ENCODE peak calls at places on chromosomes 5 and 9, in ten cellular contexts. U is SK-N-SH, O is AG09319, J is heart right ventricle, M is astrocyte of the cerebellum, H is transverse colon, I is cardiac fibroblast, C is coronary artery, R is cardiac muscle cell, Q is mammary epithelial cell. V is an unnamed sample.

GRCh38 chr9:114250235-114250568 is 72.7 kb upstream of the ORM1 start:
- DNase-seq in U (peak), O (peak), J (peak), M (peak), H (peak), I (peak), C (peak), R (peak), Q (no peak), V (no peak)

GRCh38 chr9:90333226-90333625 is 309.4 kb downstream of the DIRAS2 start:
- DNase-seq in U (no peak), O (no peak), J (no peak), M (no peak), H (no peak), I (no peak), C (no peak), R (peak), Q (no peak), V (no peak)

GRCh38 chr5:16411741-16412455 is 53.7 kb downstream of the ZNF622 start:
- DNase-seq in U (no peak), O (no peak), J (no peak), M (no peak), H (peak), I (peak), C (no peak), R (no peak), Q (peak), V (no peak)

GRCh38 chr5:102554092-102554491 is 55.3 kb upstream of the SLCO6A1 start:
- DNase-seq in U (no peak), O (peak), J (no peak), M (peak), H (no peak), I (no peak), C (no peak), R (no peak), Q (no peak), V (no peak)

GRCh38 chr9:14373319-14373632 is 59.3 kb upstream of the NFIB start:
- DNase-seq in U (no peak), O (no peak), J (no peak), M (no peak), H (no peak), I (peak), C (no peak), R (no peak), Q (no peak), V (no peak)

GRCh38 chr9:3548636-3549035 is 22.8 kb upstream of the RFX3 start:
- DNase-seq in U (peak), O (no peak), J (no peak), M (no peak), H (no peak), I (no peak), C (no peak), R (no peak), Q (no peak), V (no peak)

GRCh38 chr5:40628428-40628827 is 51.3 kb upstream of the PTGER4 start:
- DNase-seq in U (no peak), O (no peak), J (no peak), M (no peak), H (no peak), I (no peak), C (no peak), R (no peak), Q (no peak), V (no peak)

GRCh38 chr5:9188131-9188530 is 357.7 kb downstream of the SEMA5A start:
- DNase-seq in U (no peak), O (peak), J (no peak), M (no peak), H (no peak), I (peak), C (no peak), R (peak), Q (peak), V (no peak)

GRCh38 chr5:37668524-37669047 is 171.3 kb downstream of the GDNF start:
- DNase-seq in U (no peak), O (peak), J (no peak), M (peak), H (peak), I (peak), C (no peak), R (peak), Q (peak), V (peak)

GRCh38 chr5:103669615-103670014 is 107.0 kb upstream of the NUDT12 start:
- DNase-seq in U (no peak), O (no peak), J (no peak), M (no peak), H (no peak), I (no peak), C (no peak), R (no peak), Q (no peak), V (no peak)

GRCh38 chr9:135978650-135979461 is 17.7 kb upstream of the UBAC1 start:
- DNase-seq in U (peak), O (no peak), J (no peak), M (no peak), H (no peak), I (no peak), C (no peak), R (no peak), Q (no peak), V (no peak)

GRCh38 chr9:108889649-108890067 is 27.6 kb downstream of the ACTL7A start:
- DNase-seq in U (no peak), O (no peak), J (no peak), M (peak), H (no peak), I (peak), C (no peak), R (peak), Q (peak), V (no peak)

GRCh38 chr5:35971186-35971877 is 19.9 kb downstream of the UGT3A1 start:
- DNase-seq in U (no peak), O (no peak), J (no peak), M (no peak), H (no peak), I (peak), C (no peak), R (no peak), Q (no peak), V (no peak)

GRCh38 chr9:106980551-106981101 is 117.7 kb downstream of the ZNF462 start:
- DNase-seq in U (no peak), O (no peak), J (no peak), M (no peak), H (no peak), I (peak), C (no peak), R (no peak), Q (no peak), V (no peak)

GRCh38 chr9:97307091-97307490 is 368 bp upstream of the CCDC180 start:
- DNase-seq in U (peak), O (peak), J (peak), M (peak), H (peak), I (peak), C (no peak), R (peak), Q (peak), V (no peak)

GRCh38 chr9:100366121-100366520 is 13.4 kb upstream of the TEX10 start:
- DNase-seq in U (no peak), O (no peak), J (no peak), M (no peak), H (no peak), I (no peak), C (no peak), R (no peak), Q (no peak), V (no peak)

GRCh38 chr5:106966686-106967315 is 703.9 kb downstream of the EFNA5 start:
- DNase-seq in U (no peak), O (no peak), J (no peak), M (no peak), H (no peak), I (no peak), C (no peak), R (no peak), Q (no peak), V (no peak)

GRCh38 chr5:154516475-154516874 is 38.4 kb upstream of the HAND1 start:
- DNase-seq in U (no peak), O (no peak), J (no peak), M (no peak), H (no peak), I (no peak), C (no peak), R (no peak), Q (no peak), V (no peak)

GRCh38 chr5:10145922-10146321 is 103.8 kb downstream of the ATPSCKMT start:
- DNase-seq in U (peak), O (peak), J (no peak), M (no peak), H (no peak), I (peak), C (no peak), R (peak), Q (peak), V (no peak)

GRCh38 chr5:55141945-55142690 is 17.9 kb upstream of the GPX8 start:
- DNase-seq in U (no peak), O (no peak), J (no peak), M (no peak), H (no peak), I (no peak), C (no peak), R (no peak), Q (no peak), V (no peak)

GRCh38 chr5:95238560-95239325 is 46.2 kb downstream of the MCTP1 start:
- DNase-seq in U (no peak), O (no peak), J (no peak), M (peak), H (no peak), I (peak), C (no peak), R (peak), Q (peak), V (no peak)

GRCh38 chr5:174723979-174724483 is 351 bp upstream of the MSX2 start:
- DNase-seq in U (peak), O (no peak), J (no peak), M (no peak), H (no peak), I (no peak), C (no peak), R (peak), Q (peak), V (no peak)

GRCh38 chr5:126016256-126016655 is 407.0 kb upstream of the GRAMD2B start:
- DNase-seq in U (peak), O (no peak), J (peak), M (no peak), H (no peak), I (no peak), C (no peak), R (peak), Q (no peak), V (no peak)

GRCh38 chr9:34783951-34784487 is 74.1 kb upstream of the CCL21 start:
- DNase-seq in U (no peak), O (no peak), J (no peak), M (no peak), H (no peak), I (no peak), C (no peak), R (no peak), Q (no peak), V (no peak)

GRCh38 chr9:87420884-87421283 is 76.8 kb upstream of the DAPK1 start:
- DNase-seq in U (no peak), O (no peak), J (no peak), M (no peak), H (no peak), I (no peak), C (no peak), R (no peak), Q (no peak), V (no peak)

GRCh38 chr9:135551031-135551430 is 5.1 kb downstream of the OBP2A start:
- DNase-seq in U (no peak), O (no peak), J (no peak), M (no peak), H (no peak), I (no peak), C (no peak), R (no peak), Q (no peak), V (no peak)

GRCh38 chr5:2740849-2741555 is 10.5 kb downstream of the IRX2 start:
- DNase-seq in U (no peak), O (no peak), J (no peak), M (no peak), H (no peak), I (no peak), C (peak), R (no peak), Q (peak), V (no peak)

GRCh38 chr5:108560581-108560980 is 178.7 kb upstream of the FBXL17 start:
- DNase-seq in U (no peak), O (peak), J (peak), M (no peak), H (no peak), I (peak), C (no peak), R (peak), Q (no peak), V (no peak)

GRCh38 chr9:130570200-130570599 is 9.2 kb upstream of the FUBP3 start:
- DNase-seq in U (no peak), O (no peak), J (no peak), M (no peak), H (no peak), I (peak), C (no peak), R (peak), Q (no peak), V (peak)

GRCh38 chr9:83978992-83979811 is 813 bp downstream of the HNRNPK start:
- DNase-seq in U (peak), O (no peak), J (peak), M (peak), H (peak), I (peak), C (peak), R (peak), Q (peak), V (peak)

GRCh38 chr9:83979812-83980394 is at the start of gene HNRNPK:
- DNase-seq in U (peak), O (peak), J (peak), M (peak), H (peak), I (peak), C (peak), R (peak), Q (peak), V (peak)

GRCh38 chr9:83977196-83977595 is 2.8 kb downstream of the HNRNPK start:
- DNase-seq in U (no peak), O (no peak), J (no peak), M (no peak), H (no peak), I (no peak), C (no peak), R (no peak), Q (no peak), V (no peak)

GRCh38 chr9:83981126-83981871 is 694 bp downstream of the RMI1 start:
- DNase-seq in U (peak), O (no peak), J (no peak), M (no peak), H (peak), I (peak), C (no peak), R (peak), Q (peak), V (peak)

DNA sequence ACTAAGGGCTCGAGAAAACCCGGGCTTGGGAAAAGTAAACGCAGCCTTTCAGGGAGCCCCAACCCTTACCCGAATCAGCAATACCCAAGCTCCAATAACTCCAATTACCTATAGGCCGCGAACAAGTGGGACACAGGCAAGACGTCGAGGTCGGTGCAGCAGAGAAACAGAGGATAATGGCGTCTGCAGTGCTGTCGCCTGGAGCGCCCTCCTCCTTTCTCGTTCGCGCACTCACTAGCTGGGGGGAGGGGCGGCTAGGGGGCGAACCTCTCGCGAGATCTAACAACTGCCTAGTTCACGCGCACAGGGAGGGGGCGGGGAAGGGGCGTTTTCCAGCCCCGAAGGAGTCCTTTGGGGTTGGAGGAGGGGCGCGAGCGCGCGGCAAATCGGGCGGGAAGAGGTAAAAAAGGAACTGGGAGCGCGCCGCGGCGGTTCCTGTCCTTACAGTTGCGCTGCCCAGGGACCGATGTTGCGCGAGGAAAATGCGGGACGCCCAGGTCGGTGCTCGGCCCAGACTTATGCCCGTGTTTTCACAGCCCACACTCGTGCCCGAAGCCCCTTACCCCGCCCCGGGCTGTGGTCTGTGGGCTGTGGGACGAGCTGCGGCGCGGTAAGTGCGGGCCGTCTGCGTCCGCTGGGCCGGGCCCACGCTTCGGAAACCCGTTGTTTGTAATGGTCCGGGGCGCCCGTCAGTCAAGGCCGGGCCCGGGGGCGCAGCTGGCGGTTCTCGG is at the start of gene RMI1:
- DNase-seq in U (peak), O (peak), J (peak), M (peak), H (peak), I (peak), C (peak), R (peak), Q (peak), V (peak)
- TF ChIP-seq CTCF in U (peak), O (no peak), J (no peak), M (peak), H (no peak), I (no peak), C (no peak), R (no peak), Q (no peak), V (no peak)

DNA sequence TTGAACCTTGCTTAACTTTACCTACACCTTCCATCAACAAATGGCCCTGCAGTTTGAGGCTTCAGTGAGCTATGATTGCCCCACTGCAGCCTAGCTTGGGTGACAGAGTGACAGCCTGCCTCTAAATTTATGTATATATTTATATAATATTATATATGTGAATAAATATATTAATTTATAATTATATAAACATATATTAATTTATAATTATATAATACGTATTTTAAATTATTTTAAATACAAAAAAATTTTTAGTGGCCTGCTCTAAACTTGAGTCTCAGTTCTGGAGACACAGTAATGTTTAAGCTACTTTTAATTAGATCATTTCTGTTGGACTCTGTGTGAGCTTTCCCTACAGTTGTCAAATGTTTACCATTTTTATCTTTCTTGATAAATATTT is 9.3 kb upstream of the SHC3 start:
- DNase-seq in U (no peak), O (no peak), J (no peak), M (no peak), H (no peak), I (no peak), C (no peak), R (no peak), Q (no peak), V (no peak)
- TF ChIP-seq CTCF in U (no peak), O (no peak), J (no peak), M (no peak), H (no peak), I (no peak), C (no peak), R (no peak), Q (no peak), V (no peak)

GRCh38 chr5:67211926-67212325 is 15.3 kb upstream of the CD180 start:
- DNase-seq in U (no peak), O (no peak), J (no peak), M (no peak), H (no peak), I (peak), C (no peak), R (peak), Q (peak), V (peak)
- TF ChIP-seq CTCF in U (no peak), O (no peak), J (no peak), M (no peak), H (no peak), I (no peak), C (no peak), R (no peak), Q (peak), V (no peak)

GRCh38 chr5:50990296-50990924 is 324.0 kb downstream of the PARP8 start:
- DNase-seq in U (no peak), O (no peak), J (no peak), M (no peak), H (no peak), I (no peak), C (no peak), R (no peak), Q (no peak), V (no peak)

DNA sequence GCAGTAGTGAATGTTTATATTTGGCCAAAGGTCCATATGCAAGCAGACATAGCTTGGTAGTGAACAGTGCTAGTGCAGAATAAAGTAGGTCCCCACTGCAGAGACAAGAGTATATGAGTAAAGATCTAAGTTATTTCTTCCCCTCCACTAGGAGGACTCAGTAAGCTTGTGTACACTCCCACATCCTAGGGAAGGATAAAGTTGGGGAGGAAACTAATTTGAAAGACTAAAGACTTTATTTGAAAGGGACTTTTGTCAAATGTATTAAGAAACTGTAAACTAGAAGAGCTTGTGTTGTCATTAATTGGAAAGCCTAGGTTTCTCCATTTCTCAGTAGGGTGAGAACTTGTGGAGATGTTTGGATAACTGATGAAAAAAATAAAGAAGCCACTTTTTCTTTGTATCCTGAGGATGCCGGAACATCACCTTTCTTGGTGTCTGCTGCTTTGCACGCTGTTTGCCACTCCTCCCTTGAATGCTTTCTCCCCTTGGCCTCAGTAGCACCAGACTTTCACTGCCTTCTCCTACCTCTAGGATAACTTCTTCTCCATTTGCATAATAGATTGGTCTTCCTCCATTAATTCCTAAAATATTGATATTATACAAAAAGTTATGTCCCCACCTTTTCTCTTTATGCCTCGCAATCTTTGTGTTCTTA is 329.0 kb downstream of the PARP8 start:
- DNase-seq in U (no peak), O (no peak), J (no peak), M (no peak), H (no peak), I (no peak), C (no peak), R (no peak), Q (no peak), V (no peak)
- TF ChIP-seq CTCF in U (no peak), O (no peak), J (no peak), M (no peak), H (no peak), I (no peak), C (no peak), R (no peak), Q (no peak), V (peak)

DNA sequence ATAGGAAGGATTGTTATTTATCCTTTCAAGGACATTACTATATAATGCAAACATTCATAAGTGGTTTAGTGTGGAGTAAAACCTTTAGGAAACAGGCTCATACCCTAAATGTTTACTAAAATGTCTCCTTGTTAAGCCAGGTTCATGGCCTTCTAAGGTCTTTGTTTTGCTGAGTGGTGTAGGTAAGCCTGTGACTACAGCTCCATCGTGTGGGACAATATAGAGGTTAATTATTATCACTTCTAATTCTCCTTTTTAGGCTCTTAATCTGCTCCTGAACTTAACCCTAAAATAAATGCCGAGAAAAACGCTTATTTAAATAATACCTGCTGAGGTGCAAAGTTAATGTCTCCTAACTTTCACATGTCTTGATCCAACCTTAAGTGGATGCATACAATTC is 43.8 kb downstream of the SPINK5 start:
- DNase-seq in U (no peak), O (no peak), J (no peak), M (no peak), H (no peak), I (no peak), C (no peak), R (no peak), Q (no peak), V (peak)
- TF ChIP-seq CTCF in U (peak), O (no peak), J (no peak), M (no peak), H (no peak), I (no peak), C (no peak), R (no peak), Q (peak), V (no peak)

GRCh38 chr9:123511326-123511974 is 155.5 kb downstream of the CRB2 start:
- DNase-seq in U (no peak), O (no peak), J (no peak), M (no peak), H (no peak), I (no peak), C (no peak), R (no peak), Q (no peak), V (no peak)
- TF ChIP-seq CTCF in U (no peak), O (no peak), J (no peak), M (no peak), H (no peak), I (no peak), C (no peak), R (no peak), Q (no peak), V (no peak)

GRCh38 chr5:33275921-33276705 is 164.7 kb upstream of the TARS1 start:
- DNase-seq in U (no peak), O (no peak), J (no peak), M (peak), H (no peak), I (no peak), C (no peak), R (no peak), Q (no peak), V (no peak)
- TF ChIP-seq CTCF in U (no peak), O (no peak), J (no peak), M (no peak), H (no peak), I (no peak), C (no peak), R (no peak), Q (no peak), V (no peak)

V was measured in Calu3.